ENCODE peak calls at places on chromosomes 2 and 18, in eight cellular contexts. X, Z, E, S, O, L, H and A are unnamed samples.

GRCh38 chr2:131125195-131125757 is 20.1 kb downstream of the PLEKHB2 start:
- DNase-seq in Z (no peak), L (no peak), X (no peak), O (no peak), E (no peak), H (no peak), S (no peak), A (no peak)

GRCh38 chr2:75007819-75008218 is 49.4 kb downstream of the POLE4 start:
- DNase-seq in E (no peak), H (no peak), O (no peak), X (no peak), S (no peak), Z (no peak), L (no peak), A (no peak)

GRCh38 chr18:36354989-36355388 is 57.5 kb downstream of the FHOD3 start:
- DNase-seq in X (no peak), S (no peak), O (no peak), Z (no peak), E (no peak), H (peak; percentile 6), L (no peak), A (no peak)

GRCh38 chr2:113309655-113310387 is 31.1 kb upstream of the PAX8 start:
- DNase-seq in O (no peak), H (no peak), L (no peak), Z (no peak), X (no peak), E (no peak), S (no peak), A (no peak)

GRCh38 chr2:127007652-127008051 is 99.3 kb downstream of the BIN1 start:
- DNase-seq in L (no peak), O (no peak), S (no peak), Z (no peak), E (no peak), H (no peak), X (no peak), A (no peak)

GRCh38 chr2:150080115-150080514 is 407.4 kb downstream of the RND3 start:
- DNase-seq in L (no peak), H (no peak), E (no peak), X (no peak), Z (no peak), S (peak; percentile 10), O (no peak), A (no peak)

GRCh38 chr2:79100301-79100700 is 12.5 kb upstream of the REG1B start:
- DNase-seq in H (no peak), S (no peak), O (no peak), Z (no peak), E (no peak), L (no peak), X (no peak), A (no peak)

GRCh38 chr18:45221363-45221762 is 393.9 kb upstream of the SLC14A2 start:
- DNase-seq in L (no peak), H (no peak), Z (no peak), E (no peak), O (no peak), S (no peak), X (no peak), A (no peak)

GRCh38 chr2:1823187-1824169 is 79.2 kb upstream of the PXDN start:
- DNase-seq in S (no peak), O (no peak), E (no peak), L (no peak), Z (peak; percentile 36), H (no peak), X (no peak), A (no peak)

GRCh38 chr2:218398437-218399390 is 954 bp upstream of the CTDSP1 start:
- DNase-seq in L (no peak), X (peak; percentile 64), O (peak; percentile 31), S (peak; percentile 76), H (peak; percentile 57), E (peak; percentile 85), Z (peak; percentile 51), A (peak; percentile 52)

GRCh38 chr2:25279091-25279651 is 62.6 kb downstream of the DNMT3A start:
- DNase-seq in X (no peak), S (no peak), Z (no peak), H (no peak), E (peak; percentile 63), O (no peak), L (peak; percentile 24), A (peak; percentile 29)

GRCh38 chr2:53347219-53347618 is 420.4 kb upstream of the CHAC2 start:
- DNase-seq in S (no peak), L (no peak), E (no peak), H (no peak), X (no peak), Z (no peak), O (no peak), A (no peak)

GRCh38 chr18:55455938-55456337 is 132.1 kb downstream of the TCF4 start:
- DNase-seq in O (no peak), H (no peak), E (no peak), S (peak; percentile 0), L (no peak), Z (no peak), X (no peak), A (no peak)

GRCh38 chr2:196170681-196171247 is 614 bp downstream of the STK17B start:
- DNase-seq in Z (no peak), H (no peak), X (peak; percentile 46), O (no peak), E (peak; percentile 46), L (no peak), S (no peak), A (peak; percentile 32)

GRCh38 chr2:162710282-162710891 is 128.2 kb downstream of the KCNH7 start:
- DNase-seq in O (no peak), E (peak; percentile 33), Z (no peak), L (no peak), X (no peak), S (peak; percentile 37), H (no peak), A (no peak)

GRCh38 chr2:104432972-104433371 is 420.9 kb upstream of the POU3F3 start:
- DNase-seq in Z (no peak), S (no peak), E (no peak), H (no peak), L (no peak), X (no peak), O (no peak), A (no peak)

GRCh38 chr18:49023938-49024341 is 73.2 kb upstream of the SMAD7 start:
- DNase-seq in S (no peak), O (no peak), Z (no peak), E (peak; percentile 16), L (no peak), H (no peak), X (no peak), A (no peak)

GRCh38 chr2:97712693-97713295 is 582 bp upstream of the ZAP70 start:
- DNase-seq in E (no peak), X (peak; percentile 69), Z (no peak), L (no peak), S (no peak), H (no peak), O (no peak), A (no peak)